ENCODE peak calls at places on chromosomes 3 and 15, in seven cellular contexts. Z is activated B cell treated with CpG ODN at 0.5 μM for 24 hours; Y is activated CD4-positive, alpha-beta T cell treated with anti-CD3 and anti-CD28 coated beads for 48 hours; Q is NCI-H460; P is glutamatergic neuron; A is body of pancreas; K is nephron progenitor cell. R is an unnamed sample.

GRCh38 chr15:51380999-51381806 is 39.7 kb downstream of the GLDN start:
- DNase-seq in P (peak), K (peak), Y (peak), Z (no peak), Q (peak), A (peak), R (peak)

GRCh38 chr3:12579919-12580318 is 23.0 kb downstream of the MKRN2 start:
- DNase-seq in Y (no peak), Z (no peak), K (no peak), A (no peak), Q (no peak), P (no peak), R (no peak)

GRCh38 chr15:60389261-60390077 is 8.3 kb downstream of the ANXA2 start:
- DNase-seq in Y (peak), P (no peak), Q (no peak), K (no peak), A (no peak), Z (no peak), R (no peak)

GRCh38 chr15:50166216-50166615 is 15.8 kb upstream of the SLC27A2 start:
- DNase-seq in Z (no peak), Q (no peak), A (no peak), Y (no peak), P (no peak), K (no peak), R (no peak)

GRCh38 chr15:75840659-75841058 is 2.6 kb upstream of the UBE2Q2 start:
- DNase-seq in A (no peak), P (no peak), Y (no peak), K (no peak), Q (no peak), Z (no peak), R (no peak)

GRCh38 chr3:188041193-188041592 is 112.8 kb upstream of the LPP start:
- DNase-seq in Y (no peak), K (no peak), P (no peak), Q (no peak), A (no peak), Z (no peak), R (no peak)

GRCh38 chr3:33426068-33426467 is 14.1 kb downstream of the UBP1 start:
- DNase-seq in K (no peak), P (no peak), Z (no peak), Q (no peak), Y (no peak), A (no peak), R (no peak)

GRCh38 chr3:53114412-53115074 is 15.7 kb downstream of the RFT1 start:
- DNase-seq in K (no peak), Z (no peak), P (no peak), Q (no peak), A (no peak), Y (peak), R (no peak)

GRCh38 chr3:3307491-3307890 is 128.0 kb upstream of the CRBN start:
- DNase-seq in Q (no peak), K (no peak), Z (no peak), A (no peak), P (no peak), Y (no peak), R (no peak)

GRCh38 chr3:104846270-104846669 is 520.4 kb upstream of the ALCAM start:
- DNase-seq in Q (no peak), P (no peak), Z (no peak), Y (no peak), K (no peak), A (no peak), R (no peak)

GRCh38 chr3:16132190-16132589 is 42.3 kb upstream of the GALNT15 start:
- DNase-seq in K (no peak), Z (no peak), A (no peak), Q (no peak), P (peak), Y (no peak), R (no peak)

GRCh38 chr3:143267984-143268383 is 148.4 kb downstream of the CHST2 start:
- DNase-seq in A (no peak), K (no peak), P (no peak), Q (no peak), Y (no peak), Z (no peak), R (no peak)

GRCh38 chr3:50534721-50535330 is 31.4 kb upstream of the CACNA2D2 start:
- DNase-seq in K (no peak), Y (no peak), P (no peak), A (no peak), Z (no peak), Q (no peak), R (no peak)

GRCh38 chr15:82858932-82859331 is 49.5 kb downstream of the WHAMM start:
- DNase-seq in A (no peak), K (no peak), Q (no peak), Z (no peak), P (no peak), Y (no peak), R (no peak)

GRCh38 chr15:63332367-63333078 is 49.1 kb downstream of the CA12 start:
- DNase-seq in A (no peak), Q (no peak), Z (no peak), P (no peak), K (no peak), Y (no peak), R (no peak)

GRCh38 chr3:177231237-177231636 is 34.0 kb upstream of the TBL1XR1 start:
- DNase-seq in Y (no peak), Z (no peak), P (no peak), Q (no peak), A (no peak), K (no peak), R (no peak)

GRCh38 chr15:45903283-45903682 is 268.5 kb downstream of the SQOR start:
- DNase-seq in Q (no peak), A (no peak), Z (no peak), P (no peak), Y (no peak), K (no peak), R (no peak)

GRCh38 chr3:40660554-40660953 is 135.8 kb downstream of the ZNF621 start:
- DNase-seq in P (no peak), A (no peak), K (no peak), Z (no peak), Y (no peak), Q (no peak), R (no peak)

GRCh38 chr3:105626739-105627138 is 242.1 kb downstream of the CBLB start:
- DNase-seq in Y (no peak), Z (no peak), K (no peak), A (no peak), Q (no peak), P (no peak), R (no peak)

GRCh38 chr15:56869573-56869972 is 48.9 kb upstream of the TCF12 start:
- DNase-seq in Z (no peak), A (peak), K (peak), P (peak), Q (no peak), Y (peak), R (no peak)

GRCh38 chr15:64452988-64453688 is 7.2 kb upstream of the ZNF609 start:
- DNase-seq in K (no peak), Q (no peak), A (peak), Z (no peak), Y (no peak), P (peak), R (peak)

GRCh38 chr3:110783541-110783940 is 288.1 kb upstream of the NECTIN3 start:
- DNase-seq in K (no peak), P (no peak), Q (no peak), A (no peak), Z (no peak), Y (no peak), R (no peak)

GRCh38 chr15:51969728-51970127 is 1.9 kb downstream of the LEO1 start:
- DNase-seq in P (no peak), Q (no peak), A (no peak), Y (no peak), Z (no peak), K (no peak), R (no peak)

R was measured in prostate gland.